ENCODE peak calls at places on chromosomes 7 and 10, in six cellular contexts. K is HepG2, G is sigmoid colon, N is tibial nerve, Z is SK-N-SH, D is A549. E is an unnamed sample. For H3K4me1, the result is how much of the 10 kb centered on the place peaks cover.

GRCh38 chr10:86521620-86522384 is at the start of gene WAPL:
- DNase-seq in K (peak), G (peak), N (peak), Z (peak), D (peak), E (peak)

GRCh38 chr7:93119191-93119905 is 1.6 kb upstream of the SAMD9 start:
- DNase-seq in K (no peak), G (no peak), N (no peak), Z (no peak), D (peak), E (no peak)

GRCh38 chr7:926061-927030 is 28.1 kb downstream of the ADAP1 start:
- DNase-seq in K (peak), G (peak), N (peak), Z (no peak), D (no peak), E (peak)

GRCh38 chr10:117673611-117674010 is 131.1 kb downstream of the EMX2 start:
- DNase-seq in K (no peak), G (no peak), N (no peak), Z (no peak), D (no peak), E (no peak)

GRCh38 chr7:111027396-111027795 is 63.5 kb upstream of the LRRN3 start:
- DNase-seq in K (no peak), G (no peak), N (no peak), Z (no peak), D (no peak), E (no peak)

GRCh38 chr7:2639994-2640830 is 8.4 kb downstream of the TTYH3 start:
- DNase-seq in K (no peak), G (peak), N (no peak), Z (peak), D (no peak), E (no peak)

GRCh38 chr7:157555921-157556320 is 219.1 kb downstream of the DNAJB6 start:
- DNase-seq in K (no peak), G (no peak), N (no peak), Z (no peak), D (no peak), E (no peak)

GRCh38 chr7:116777613-116778380 is 84.6 kb upstream of the CAPZA2 start:
- DNase-seq in K (no peak), G (no peak), N (no peak), Z (no peak), D (no peak), E (no peak)

GRCh38 chr7:7889791-7890568 is 78.6 kb upstream of the GLCCI1 start:
- DNase-seq in K (no peak), G (no peak), N (no peak), Z (no peak), D (no peak), E (no peak)

GRCh38 chr7:34165927-34166550 is 260.7 kb downstream of the BMPER start:
- DNase-seq in K (peak), G (no peak), N (no peak), Z (peak), D (peak), E (no peak)

GRCh38 chr10:51020175-51020574 is 54.1 kb upstream of the PRKG1 start:
- DNase-seq in K (no peak), G (no peak), N (no peak), Z (no peak), D (no peak), E (no peak)

GRCh38 chr10:11209810-11210141 is 192.1 kb downstream of the CELF2 start:
- DNase-seq in K (no peak), G (no peak), N (no peak), Z (no peak), D (no peak), E (no peak)

GRCh38 chr10:3339531-3339950 is 167.0 kb upstream of the PITRM1 start:
- DNase-seq in K (no peak), G (no peak), N (no peak), Z (no peak), D (no peak), E (no peak)

GRCh38 chr10:62037890-62038608 is 136.6 kb downstream of the ARID5B start:
- DNase-seq in K (peak), G (no peak), N (no peak), Z (no peak), D (peak), E (no peak)

GRCh38 chr7:30800785-30801252 is 29.6 kb downstream of the MINDY4 start:
- DNase-seq in K (peak), G (peak), N (no peak), Z (peak), D (peak), E (peak)

GRCh38 chr7:24576171-24577052 is 3.2 kb downstream of the PALS2 start:
- DNase-seq in K (peak), G (no peak), N (no peak), Z (peak), D (peak), E (no peak)

GRCh38 chr10:124320778-124321432 is 97.8 kb downstream of the OAT start:
- DNase-seq in K (no peak), G (peak), N (no peak), Z (no peak), D (no peak), E (no peak)

GRCh38 chr10:9634466-9634865 is 1383.2 kb upstream of the CELF2 start:
- DNase-seq in K (no peak), G (no peak), N (no peak), Z (no peak), D (no peak), E (no peak)

GRCh38 chr10:55629792-55630490 is 731.1 kb downstream of the ZWINT start:
- DNase-seq in K (peak), G (no peak), N (no peak), Z (peak), D (peak), E (no peak)

GRCh38 chr10:71084818-71085126 is 127.6 kb upstream of the UNC5B start:
- DNase-seq in K (no peak), G (no peak), N (no peak), Z (no peak), D (no peak), E (no peak)

GRCh38 chr7:43843276-43843675 is 26.0 kb downstream of the MRPS24 start:
- DNase-seq in K (no peak), G (no peak), N (no peak), Z (no peak), D (no peak), E (no peak)

DNA sequence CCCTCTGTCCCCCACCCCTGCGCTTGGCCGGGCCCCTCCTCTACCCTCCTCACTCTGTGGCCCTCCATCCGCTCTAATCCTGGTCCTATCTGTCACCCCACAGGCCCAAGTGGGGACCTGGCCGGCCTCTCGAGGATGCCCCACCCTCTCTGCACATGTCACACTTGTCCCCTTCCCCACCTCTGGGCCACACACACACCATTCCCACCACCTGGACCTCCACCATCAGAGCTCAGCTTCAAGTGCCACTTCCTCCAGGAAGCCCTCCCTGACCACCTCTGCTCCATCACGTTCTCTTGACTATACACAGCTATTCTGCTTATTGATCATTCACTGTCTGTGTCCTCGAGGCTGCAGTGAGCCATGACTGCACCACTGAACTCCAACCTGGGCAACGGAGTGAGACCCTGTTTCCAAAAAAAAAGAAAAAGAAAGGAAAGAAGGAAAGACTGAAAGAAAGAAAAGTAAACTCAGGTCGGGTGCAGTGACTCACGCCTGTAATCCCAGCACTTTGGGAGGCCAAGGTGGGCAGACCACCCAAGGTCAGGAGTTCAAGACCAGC is 42.3 kb downstream of the TNRC18 start:
- DNase-seq in K (no peak), G (no peak), N (no peak), Z (no peak), D (no peak), E (no peak)
- TF ChIP-seq CTCF in K (no peak), G (no peak), N (no peak), Z (no peak), D (no peak), E (no peak)

GRCh38 chr7:5597772-5598171 is 174.1 kb upstream of the TNRC18 start:
- DNase-seq in K (no peak), G (no peak), N (no peak), Z (no peak), D (no peak), E (peak)

GRCh38 chr7:5595545-5596045 is 172.0 kb upstream of the TNRC18 start:
- DNase-seq in K (no peak), G (no peak), N (no peak), Z (peak), D (peak), E (no peak)

GRCh38 chr7:5596046-5596895 is 172.6 kb upstream of the TNRC18 start:
- DNase-seq in K (no peak), G (peak), N (peak), Z (peak), D (peak), E (peak)

GRCh38 chr7:5598261-5598761 is 174.7 kb upstream of the TNRC18 start:
- DNase-seq in K (no peak), G (peak), N (no peak), Z (no peak), D (peak), E (peak)

DNA sequence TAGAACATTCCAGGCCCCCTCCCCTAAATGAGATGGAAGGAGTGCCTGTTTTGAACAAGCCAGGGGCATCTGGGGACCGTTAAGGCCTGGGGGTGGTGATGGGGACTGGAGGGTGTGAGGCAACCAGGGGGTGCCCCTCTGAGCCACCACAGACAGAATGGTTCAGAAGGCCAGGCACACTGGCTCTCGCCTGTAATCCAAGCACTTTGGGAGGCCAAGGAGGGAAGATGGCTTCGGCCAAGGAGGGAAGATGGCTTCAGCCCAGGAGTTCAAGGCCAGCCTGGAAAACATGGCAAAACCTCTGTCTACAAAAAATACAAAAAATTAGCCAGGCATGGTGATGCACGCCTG is 173.2 kb upstream of the TNRC18 start:
- DNase-seq in K (no peak), G (no peak), N (no peak), Z (no peak), D (no peak), E (peak)
- H3K4me1 ChIP-seq in K (under half), G (half or more), N (under half), Z (under half), D (under half), E (under half)

GRCh38 chr10:30834636-30835035 is 197.0 kb downstream of the ZNF438 start:
- DNase-seq in K (no peak), G (no peak), N (no peak), Z (no peak), D (no peak), E (no peak)

GRCh38 chr10:30835146-30835545 is 196.5 kb downstream of the ZNF438 start:
- DNase-seq in K (no peak), G (no peak), N (no peak), Z (no peak), D (no peak), E (no peak)

GRCh38 chr10:30832727-30833624 is 198.7 kb downstream of the ZNF438 start:
- DNase-seq in K (no peak), G (no peak), N (no peak), Z (no peak), D (no peak), E (no peak)

GRCh38 chr10:30833625-30833970 is 198.1 kb downstream of the ZNF438 start:
- DNase-seq in K (no peak), G (no peak), N (no peak), Z (no peak), D (no peak), E (no peak)

DNA sequence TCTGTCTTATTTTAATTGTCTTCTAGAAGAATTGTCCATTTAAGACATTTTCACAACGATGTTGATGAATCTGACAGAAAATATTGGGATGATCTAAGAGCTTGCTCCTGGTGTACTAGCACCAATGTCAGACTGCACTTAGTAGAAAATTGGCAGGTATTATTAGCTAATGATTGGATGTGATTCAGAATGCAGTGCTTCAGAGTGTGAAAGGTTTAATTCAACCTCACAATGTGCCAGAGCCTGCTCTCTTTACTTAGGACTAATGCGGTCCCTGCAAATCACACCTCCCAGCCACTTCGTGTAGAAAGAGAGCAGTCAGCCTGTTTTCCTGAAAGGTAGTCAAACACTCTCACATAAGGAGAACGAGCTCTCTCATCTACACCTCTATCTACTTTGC is 197.5 kb downstream of the ZNF438 start:
- DNase-seq in K (no peak), G (no peak), N (no peak), Z (no peak), D (no peak), E (no peak)
- TF ChIP-seq EP300 in K (no peak), G (no peak), N (no peak), Z (no peak), D (no peak), E (no peak)

GRCh38 chr10:49204119-49204518 is 15.9 kb upstream of the TMEM273 start:
- DNase-seq in K (no peak), G (no peak), N (no peak), Z (no peak), D (no peak), E (no peak)

GRCh38 chr10:49202266-49202665 is 14.1 kb upstream of the TMEM273 start:
- DNase-seq in K (no peak), G (no peak), N (no peak), Z (no peak), D (no peak), E (no peak)

GRCh38 chr10:49205206-49205605 is 17.0 kb upstream of the TMEM273 start:
- DNase-seq in K (no peak), G (no peak), N (no peak), Z (no peak), D (no peak), E (no peak)

GRCh38 chr10:49197171-49197570 is 9.0 kb upstream of the TMEM273 start:
- DNase-seq in K (no peak), G (no peak), N (no peak), Z (no peak), D (no peak), E (no peak)

GRCh38 chr10:49200859-49201258 is 12.7 kb upstream of the TMEM273 start:
- DNase-seq in K (no peak), G (no peak), N (no peak), Z (no peak), D (no peak), E (no peak)
- TF ChIP-seq CTCF in K (no peak), G (no peak), N (no peak), Z (no peak), D (no peak), E (no peak)

GRCh38 chr7:47937711-47938573 is 10.3 kb downstream of the PKD1L1 start:
- DNase-seq in K (no peak), G (no peak), N (no peak), Z (no peak), D (no peak), E (no peak)
- H3K4me1 ChIP-seq in K (under half), G (under half), N (under half), Z (under half), D (under half), E (under half)

GRCh38 chr7:151821226-151821625 is 55.7 kb downstream of the PRKAG2 start:
- DNase-seq in K (no peak), G (no peak), N (no peak), Z (no peak), D (no peak), E (no peak)
- TF ChIP-seq EP300 in K (no peak), G (no peak), N (no peak), Z (no peak), D (no peak), E (no peak)

DNA sequence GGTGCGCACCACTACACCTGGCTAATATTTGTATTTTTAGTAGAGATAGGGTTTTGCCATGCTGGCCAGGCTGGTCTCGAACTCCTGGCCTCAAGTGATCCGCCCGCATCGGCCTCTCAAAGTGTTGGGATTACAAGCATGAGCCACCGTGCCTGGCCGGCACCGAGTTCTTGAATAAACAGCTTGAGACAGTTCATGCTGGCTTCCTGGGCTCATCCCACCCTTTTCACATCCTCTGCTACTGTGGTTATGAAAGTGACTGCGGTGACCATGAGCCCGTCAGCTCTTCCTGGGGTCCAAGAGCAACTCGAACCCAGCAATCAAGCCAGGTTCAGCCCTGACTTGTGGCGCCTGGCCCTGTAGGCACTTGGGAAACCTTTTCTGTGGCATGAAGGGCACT is 38.7 kb downstream of the HIP1 start:
- DNase-seq in K (no peak), G (no peak), N (no peak), Z (no peak), D (no peak), E (no peak)
- TF ChIP-seq CTCF in K (no peak), G (no peak), N (no peak), Z (no peak), D (no peak), E (no peak)

GRCh38 chr10:110340821-110341220 is 36.1 kb upstream of the SMNDC1 start:
- DNase-seq in K (no peak), G (no peak), N (no peak), Z (no peak), D (no peak), E (no peak)
- H3K4me1 ChIP-seq in K (under half), G (under half), N (under half), Z (under half), D (under half), E (under half)

DNA sequence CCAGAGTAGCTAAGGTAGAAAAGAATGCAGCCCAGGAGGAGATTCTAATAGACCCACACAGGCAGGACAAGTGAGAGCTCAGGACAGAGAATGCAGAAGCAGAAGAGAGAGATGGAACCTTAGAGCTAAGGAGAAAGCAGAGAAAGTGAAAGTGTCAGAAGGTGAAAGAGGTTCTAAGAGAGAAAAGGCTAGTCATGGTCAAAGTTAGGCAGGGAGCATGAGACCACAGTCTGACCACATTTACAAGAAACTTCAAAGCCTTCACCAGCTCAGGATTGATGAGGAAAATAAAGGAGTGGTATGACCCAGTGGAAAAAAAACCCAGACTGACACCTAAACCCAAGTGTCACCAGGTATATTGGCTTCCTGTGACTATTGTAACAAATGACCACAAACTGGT is 131.8 kb upstream of the WDR11 start:
- DNase-seq in K (no peak), G (no peak), N (no peak), Z (no peak), D (no peak), E (no peak)
- TF ChIP-seq EP300 in K (no peak), G (no peak), N (no peak), Z (no peak), D (no peak), E (no peak)

DNA sequence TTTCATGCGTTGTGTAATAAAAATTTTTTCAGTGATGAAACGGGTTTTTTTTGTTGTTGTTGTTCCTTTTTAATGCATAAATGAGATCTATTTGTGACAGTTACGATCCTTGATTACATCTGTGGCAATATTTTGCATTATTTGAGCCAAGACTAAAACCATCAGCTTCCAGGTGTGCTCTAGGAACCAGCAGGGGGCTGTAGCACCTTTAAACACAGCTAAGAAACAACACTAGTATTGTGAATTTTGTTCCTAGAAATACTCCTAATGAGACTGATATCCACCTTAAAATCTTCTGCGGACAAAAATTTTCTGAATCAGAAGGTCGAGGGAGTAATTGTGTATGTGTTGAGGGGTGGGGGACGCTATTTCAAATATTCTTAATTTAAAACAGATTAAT is 52.6 kb downstream of the FGFBP3 start:
- DNase-seq in K (peak), G (no peak), N (no peak), Z (no peak), D (peak), E (no peak)
- TF ChIP-seq CTCF in K (peak), G (peak), N (no peak), Z (peak), D (peak), E (no peak)